ENCODE peak calls at places on chromosomes 4 and X, in five cellular contexts. W is thyroid gland, S is testis, P is breast epithelium, Y is vagina. J is an unnamed sample.

GRCh38 chrX:100648601-100649417 is 4.8 kb downstream of the SRPX2 start:
- DNase-seq in W (no peak), S (no peak), P (no peak), Y (no peak), J (no peak)

GRCh38 chr4:120633810-120634209 is 288.7 kb downstream of the PRDM5 start:
- DNase-seq in W (no peak), S (no peak), P (no peak), Y (no peak), J (no peak)

GRCh38 chr4:859496-859895 is 33.6 kb upstream of the CPLX1 start:
- DNase-seq in W (no peak), S (no peak), P (no peak), Y (no peak), J (no peak)

GRCh38 chr4:38917481-38918025 is 49.9 kb downstream of the FAM114A1 start:
- DNase-seq in W (no peak), S (no peak), P (no peak), Y (no peak), J (no peak)

GRCh38 chr4:86918539-86919072 is 16.2 kb upstream of the AFF1 start:
- DNase-seq in W (no peak), S (no peak), P (no peak), Y (no peak), J (no peak)

GRCh38 chrX:75596178-75596577 is 73.3 kb upstream of the ZDHHC15 start:
- DNase-seq in W (no peak), S (peak; percentile 38), P (peak; percentile 18), Y (no peak), J (no peak)

GRCh38 chrX:77160301-77160700 is 286.9 kb upstream of the FGF16 start:
- DNase-seq in W (no peak), S (peak; percentile 12), P (no peak), Y (no peak), J (no peak)

GRCh38 chrX:115579786-115580294 is 18.9 kb downstream of the PLS3 start:
- DNase-seq in W (peak; percentile 10), S (no peak), P (no peak), Y (no peak), J (no peak)

GRCh38 chr4:16129336-16129735 is 45.5 kb upstream of the PROM1 start:
- DNase-seq in W (no peak), S (no peak), P (no peak), Y (no peak), J (no peak)

GRCh38 chr4:60724623-60725022 is 475.5 kb upstream of the ADGRL3 start:
- DNase-seq in W (no peak), S (no peak), P (no peak), Y (no peak), J (no peak)

GRCh38 chrX:126994011-126994410 is 174.5 kb downstream of the PRR32 start:
- DNase-seq in W (no peak), S (peak; percentile 12), P (no peak), Y (no peak), J (no peak)

GRCh38 chr4:144531841-144532240 is 114.1 kb upstream of the HHIP start:
- DNase-seq in W (no peak), S (no peak), P (no peak), Y (no peak), J (no peak)

GRCh38 chr4:175562537-175562936 is 249.5 kb downstream of the GPM6A start:
- DNase-seq in W (no peak), S (no peak), P (no peak), Y (no peak), J (no peak)

GRCh38 chr4:121656269-121656641 is 40.5 kb downstream of the ANXA5 start:
- DNase-seq in W (peak; percentile 69), S (peak; percentile 78), P (peak; percentile 20), Y (no peak), J (peak; percentile 20)

GRCh38 chr4:6278801-6279197 is 9.1 kb downstream of the WFS1 start:
- DNase-seq in W (no peak), S (peak; percentile 87), P (no peak), Y (no peak), J (no peak)

GRCh38 chrX:13033193-13033592 is 11.2 kb downstream of the FAM9C start:
- DNase-seq in W (no peak), S (no peak), P (no peak), Y (no peak), J (no peak)

GRCh38 chr4:148515248-148515647 is 73.0 kb upstream of the NR3C2 start:
- DNase-seq in W (no peak), S (no peak), P (no peak), Y (no peak), J (no peak)

GRCh38 chrX:38089173-38089982 is 83.0 kb downstream of the SYTL5 start:
- DNase-seq in W (no peak), S (no peak), P (no peak), Y (no peak), J (no peak)

GRCh38 chr4:48944659-48945290 is 38.2 kb upstream of the OCIAD2 start:
- DNase-seq in W (no peak), S (peak; percentile 71), P (no peak), Y (no peak), J (no peak)

GRCh38 chrX:65607070-65607742 is 60.2 kb upstream of the MSN start:
- DNase-seq in W (no peak), S (no peak), P (no peak), Y (no peak), J (no peak)

GRCh38 chrX:23752740-23753435 is 9.8 kb upstream of the ACOT9 start:
- DNase-seq in W (no peak), S (no peak), P (no peak), Y (no peak), J (no peak)

GRCh38 chrX:79592259-79592658 is 225.1 kb upstream of the ITM2A start:
- DNase-seq in W (no peak), S (no peak), P (no peak), Y (no peak), J (no peak)

GRCh38 chr4:87353592-87353991 is 30.9 kb upstream of the HSD17B13 start:
- DNase-seq in W (peak; percentile 16), S (peak; percentile 56), P (no peak), Y (no peak), J (no peak)

GRCh38 chrX:155070975-155071693 is at the start of the genes BRCC3, CMC4 and MTCP1:
- DNase-seq in W (peak; percentile 79), S (peak; percentile 82), P (peak; percentile 62), Y (no peak), J (peak; percentile 73)
- TF ChIP-seq POLR2A in W (peak; percentile 66), S (no peak), P (peak; percentile 36), Y (peak; percentile 65), J (peak; percentile 65)

GRCh38 chr4:80306255-80306654 is 29.3 kb upstream of the CFAP299 start:
- DNase-seq in W (no peak), S (no peak), P (no peak), Y (no peak), J (no peak)
- H3K4me1 ChIP-seq in W (no peaks in the 10 kb centered on the region), S (no peaks in the 10 kb centered on the region), P (no peaks in the 10 kb centered on the region), Y (no peaks in the 10 kb centered on the region), J (no peaks in the 10 kb centered on the region)

GRCh38 chr4:163221467-163221866 is 54.8 kb upstream of the NAF1 start:
- DNase-seq in W (no peak), S (no peak), P (no peak), Y (no peak), J (no peak)

GRCh38 chr4:163215896-163216295 is 49.2 kb upstream of the NAF1 start:
- DNase-seq in W (no peak), S (no peak), P (no peak), Y (no peak), J (no peak)

DNA sequence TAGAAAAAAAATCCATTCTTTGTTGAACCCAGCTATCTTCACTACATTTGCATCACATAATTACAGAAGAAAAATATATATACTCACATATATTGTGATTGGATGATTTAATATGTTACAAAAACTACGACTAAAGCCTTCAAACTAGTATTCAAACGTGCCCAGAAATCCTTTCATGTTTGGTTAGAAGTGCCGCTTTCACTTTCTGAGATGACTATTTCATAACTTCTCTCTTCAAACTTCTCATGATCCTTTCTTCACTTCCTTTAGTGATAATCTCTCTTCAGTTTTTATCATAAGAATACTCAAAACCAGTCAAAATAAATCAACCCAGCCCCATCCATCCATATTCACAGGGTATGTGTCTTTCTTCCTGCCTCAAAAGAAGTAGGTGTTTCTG is 50.8 kb upstream of the NAF1 start:
- DNase-seq in W (no peak), S (no peak), P (no peak), Y (no peak), J (no peak)
- H3K36me3 ChIP-seq in W (no peaks in the 10 kb centered on the region), S (no peaks in the 10 kb centered on the region), P (no peaks in the 10 kb centered on the region), Y (no peaks in the 10 kb centered on the region), J (no peaks in the 10 kb centered on the region)

DNA sequence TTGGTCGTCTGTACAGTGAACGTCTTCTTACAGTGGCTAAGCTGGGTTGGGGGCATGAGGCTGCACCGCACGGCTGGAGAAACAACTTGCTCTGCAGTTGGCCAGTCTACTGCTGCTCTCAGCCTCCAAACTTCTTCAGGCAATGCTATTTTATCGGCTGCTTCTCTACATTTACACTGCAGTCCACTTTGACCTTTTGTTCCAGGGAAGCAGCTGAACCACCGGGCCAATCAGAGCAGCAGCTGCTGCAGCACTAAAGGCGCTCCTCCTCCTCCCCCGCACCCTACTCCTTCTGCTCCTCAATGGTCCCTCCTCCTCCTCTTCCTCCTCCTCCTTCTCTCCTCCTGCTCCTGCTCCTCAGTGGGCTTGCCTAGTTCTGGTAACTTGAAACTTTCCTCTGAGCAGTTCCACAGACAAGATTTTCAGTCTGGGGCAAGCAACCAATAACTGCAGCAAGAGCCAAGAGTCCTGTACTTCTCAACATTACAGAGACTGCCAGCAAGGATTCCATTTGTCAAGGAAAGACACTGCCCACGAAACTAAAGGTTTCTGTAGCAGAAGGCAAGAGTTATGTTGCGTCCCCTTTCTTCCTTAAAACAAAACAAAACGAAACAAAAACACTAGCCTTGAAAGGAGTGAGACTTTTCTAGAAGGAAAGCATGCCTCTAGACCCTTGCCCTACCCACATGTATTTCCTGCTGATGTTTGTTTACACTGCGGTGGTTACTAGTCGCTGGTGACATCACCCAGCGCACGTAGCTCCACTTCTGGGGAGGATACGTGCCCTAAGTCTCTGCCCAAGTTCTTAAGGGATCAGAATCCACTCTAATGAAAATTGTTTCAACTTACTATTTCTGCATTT is 125.7 kb upstream of the NAP1L5 start:
- DNase-seq in W (peak; percentile 97), S (peak; percentile 98), P (peak; percentile 85), Y (no peak), J (peak; percentile 83)
- TF ChIP-seq POLR2A in W (peak; percentile 95), S (peak; percentile 64), P (peak; percentile 7), Y (peak; percentile 56), J (peak; percentile 83)

DNA sequence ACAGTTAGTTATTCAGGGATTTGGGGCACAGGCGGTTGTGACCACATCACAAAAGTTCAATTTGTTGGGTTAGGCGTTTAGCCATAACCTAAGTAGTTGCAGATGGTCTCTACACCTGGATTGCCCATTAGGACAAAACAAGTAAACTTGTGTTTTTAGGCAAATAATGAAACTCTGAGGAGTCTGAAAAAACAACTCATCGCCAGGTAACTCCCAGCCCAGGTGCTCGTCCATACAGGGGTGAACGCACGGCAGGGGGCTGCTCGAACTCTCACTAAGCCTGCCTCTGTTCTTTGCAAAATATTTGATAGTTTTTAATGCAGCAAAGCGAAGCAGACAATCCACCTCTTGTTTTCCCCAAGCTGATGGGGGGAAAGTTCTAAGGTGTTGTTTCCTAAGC is 571 bp upstream of the RHOH start:
- DNase-seq in W (no peak), S (no peak), P (no peak), Y (no peak), J (no peak)
- H3K4me1 ChIP-seq in W (no peaks in the 10 kb centered on the region), S (no peaks in the 10 kb centered on the region), P (no peaks in the 10 kb centered on the region), Y (no peaks in the 10 kb centered on the region), J (peaks cover 10% of the 10 kb centered on the region)

GRCh38 chrX:47200385-47201150 is 6.9 kb downstream of the UBA1 start:
- DNase-seq in W (no peak), S (no peak), P (no peak), Y (no peak), J (peak; percentile 56)
- H3K36me3 ChIP-seq in W (peaks cover 54% of the 10 kb centered on the region), S (no peaks in the 10 kb centered on the region), P (peaks cover 11% of the 10 kb centered on the region), Y (peaks cover 5% of the 10 kb centered on the region), J (no peaks in the 10 kb centered on the region)

J was measured in prostate gland.